ENCODE peak calls at places on chromosomes 1 and 21, in four cellular contexts. W is A549, V is H1, L is HepG2. O is an unnamed sample.
A peak's percentile ranks its signal among the peaks of the same experiment; 100 is the strongest.

GRCh38 chr1:172837816-172838680 is 179.1 kb downstream of the FASLG start:
- DNase-seq in W (no peak), V (no peak), L (no peak), O (no peak)

GRCh38 chr1:206421616-206422355 is 48.5 kb upstream of the IKBKE start:
- DNase-seq in W (no peak), V (no peak), L (no peak), O (no peak)

GRCh38 chr1:30748098-30748698 is 9.4 kb downstream of the LAPTM5 start:
- DNase-seq in W (no peak), V (no peak), L (no peak), O (no peak)

GRCh38 chr1:5312870-5313269 is 658.5 kb downstream of the AJAP1 start:
- DNase-seq in W (no peak), V (no peak), L (no peak), O (no peak)

GRCh38 chr1:245583575-245584330 is 429.0 kb downstream of the KIF26B start:
- DNase-seq in W (no peak), V (no peak), L (no peak), O (no peak)

GRCh38 chr1:69441496-69441895 is 126.2 kb upstream of the LRRC7 start:
- DNase-seq in W (no peak), V (no peak), L (no peak), O (no peak)

GRCh38 chr1:66434096-66434495 is 99.9 kb upstream of the SGIP1 start:
- DNase-seq in W (no peak), V (no peak), L (no peak), O (no peak)

GRCh38 chr1:36922071-36922470 is 112.2 kb downstream of the GRIK3 start:
- DNase-seq in W (no peak), V (peak; percentile 33), L (no peak), O (no peak)

GRCh38 chr1:218284377-218284916 is 646 bp upstream of the RRP15 start:
- DNase-seq in W (no peak), V (no peak), L (no peak), O (no peak)

GRCh38 chr1:53057134-53057533 is 4.9 kb upstream of the PODN start:
- DNase-seq in W (no peak), V (no peak), L (no peak), O (no peak)

GRCh38 chr1:109724933-109725332 is 12.9 kb downstream of the GSTM5 start:
- DNase-seq in W (no peak), V (no peak), L (no peak), O (no peak)

GRCh38 chr1:1001631-1002300 is 1.9 kb upstream of the HES4 start:
- DNase-seq in W (peak; percentile 85), V (peak; percentile 93), L (peak; percentile 62), O (peak; percentile 86)

GRCh38 chr1:54947540-54947939 is 32.9 kb upstream of the TMEM61 start:
- DNase-seq in W (no peak), V (no peak), L (no peak), O (no peak)

GRCh38 chr1:240212552-240212951 is 120.9 kb downstream of the FMN2 start:
- DNase-seq in W (no peak), V (no peak), L (no peak), O (no peak)

GRCh38 chr21:45827881-45828579 is 153.5 kb upstream of the COL6A1 start:
- DNase-seq in W (no peak), V (peak; percentile 31), L (no peak), O (no peak)

GRCh38 chr1:230572121-230573083 is 69.9 kb upstream of the COG2 start:
- DNase-seq in W (no peak), V (no peak), L (peak; percentile 39), O (no peak)

GRCh38 chr1:17729909-17730308 is 25.2 kb upstream of the ACTL8 start:
- DNase-seq in W (no peak), V (no peak), L (no peak), O (no peak)

GRCh38 chr1:228156518-228156875 is 6.8 kb downstream of the GJC2 start:
- DNase-seq in W (no peak), V (no peak), L (no peak), O (no peak)

GRCh38 chr21:33064623-33064996 is 5.3 kb upstream of the OLIG1 start:
- DNase-seq in W (no peak), V (no peak), L (no peak), O (no peak)

GRCh38 chr1:116359060-116359830 is 13.8 kb upstream of the ATP1A1 start:
- DNase-seq in W (no peak), V (no peak), L (no peak), O (no peak)

GRCh38 chr1:11837767-11838348 is 9.7 kb downstream of the NPPA start:
- DNase-seq in W (no peak), V (no peak), L (no peak), O (no peak)

GRCh38 chr1:180415985-180416633 is 86.3 kb downstream of the ACBD6 start:
- DNase-seq in W (peak; percentile 33), V (no peak), L (peak; percentile 28), O (peak; percentile 47)

GRCh38 chr1:201021333-201022177 is 2.0 kb downstream of the KIF21B start:
- DNase-seq in W (no peak), V (no peak), L (no peak), O (no peak)

GRCh38 chr1:35893051-35893879 is 10.3 kb downstream of the AGO1 start:
- DNase-seq in W (no peak), V (no peak), L (no peak), O (no peak)

GRCh38 chr1:181100015-181100905 is 11.8 kb downstream of the IER5 start:
- DNase-seq in W (no peak), V (no peak), L (peak; percentile 28), O (no peak)

GRCh38 chr1:174723815-174724214 is 275.9 kb upstream of the CACYBP start:
- DNase-seq in W (no peak), V (no peak), L (no peak), O (no peak)

GRCh38 chr1:206658981-206659273 is 23.6 kb downstream of the DYRK3 start:
- DNase-seq in W (no peak), V (no peak), L (no peak), O (peak; percentile 42)

GRCh38 chr1:70143052-70143659 is 62.2 kb downstream of the LRRC40 start:
- DNase-seq in W (no peak), V (no peak), L (no peak), O (no peak)

GRCh38 chr1:219292341-219292740 is 118.7 kb downstream of the LYPLAL1 start:
- DNase-seq in W (no peak), V (no peak), L (no peak), O (no peak)

GRCh38 chr1:232766224-232766890 is 38.9 kb upstream of the MAP10 start:
- DNase-seq in W (no peak), V (no peak), L (no peak), O (no peak)

GRCh38 chr1:79859212-79859948 is 852.9 kb upstream of the ADGRL4 start:
- DNase-seq in W (peak; percentile 8), V (no peak), L (no peak), O (no peak)

GRCh38 chr1:57295326-57295725 is 128.5 kb downstream of the DAB1 start:
- DNase-seq in W (no peak), V (no peak), L (no peak), O (no peak)

GRCh38 chr1:246319111-246319510 is 188.0 kb downstream of the SMYD3 start:
- DNase-seq in W (no peak), V (no peak), L (no peak), O (no peak)

GRCh38 chr1:203151362-203152157 is 24.0 kb downstream of the ADORA1 start:
- DNase-seq in W (no peak), V (no peak), L (no peak), O (no peak)

GRCh38 chr1:153678519-153679336 is at the start of gene NPR1:
- DNase-seq in W (peak; percentile 48), V (peak; percentile 60), L (no peak), O (no peak)

DNA sequence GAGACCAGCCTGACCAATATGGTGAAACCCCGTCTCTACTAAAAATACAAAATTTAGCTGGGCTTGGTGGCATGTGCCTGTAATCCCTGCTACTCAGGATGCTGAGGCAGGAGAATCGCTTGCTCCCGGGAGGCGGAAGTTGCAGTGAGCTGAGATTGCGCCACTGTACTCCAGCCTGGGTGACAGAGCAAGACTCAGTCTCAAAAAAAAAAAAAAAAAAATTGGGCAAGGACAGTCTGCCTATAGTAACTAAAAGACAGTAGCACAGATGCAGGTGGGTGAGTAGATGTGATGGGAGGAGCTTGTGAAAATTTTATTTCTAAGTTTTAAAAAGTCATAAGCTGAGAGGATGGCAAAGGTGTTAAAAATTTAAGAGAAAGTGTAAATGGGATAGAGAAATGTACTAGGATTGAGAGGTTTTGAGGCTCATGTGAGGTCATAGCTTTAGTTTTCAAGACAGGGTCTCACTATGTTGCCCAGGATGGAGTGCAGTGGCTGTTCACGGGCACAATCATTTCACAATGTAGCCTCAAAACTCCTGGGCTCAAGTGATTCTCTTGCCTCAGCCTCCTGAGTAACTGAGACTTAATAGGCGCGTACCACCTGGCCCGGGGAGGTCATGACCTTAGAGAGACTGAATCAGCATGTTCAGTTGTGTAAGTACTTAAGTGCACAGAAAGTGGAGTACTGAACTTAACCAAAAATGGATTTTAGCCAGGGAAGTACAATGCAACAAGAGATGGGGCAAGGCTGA is 33.7 kb downstream of the PTP4A2 start:
- DNase-seq in W (no peak), V (no peak), L (peak; percentile 14), O (no peak)
- TF ChIP-seq USF2 in W (no peak), V (no peak), L (no peak), O (no peak)

DNA sequence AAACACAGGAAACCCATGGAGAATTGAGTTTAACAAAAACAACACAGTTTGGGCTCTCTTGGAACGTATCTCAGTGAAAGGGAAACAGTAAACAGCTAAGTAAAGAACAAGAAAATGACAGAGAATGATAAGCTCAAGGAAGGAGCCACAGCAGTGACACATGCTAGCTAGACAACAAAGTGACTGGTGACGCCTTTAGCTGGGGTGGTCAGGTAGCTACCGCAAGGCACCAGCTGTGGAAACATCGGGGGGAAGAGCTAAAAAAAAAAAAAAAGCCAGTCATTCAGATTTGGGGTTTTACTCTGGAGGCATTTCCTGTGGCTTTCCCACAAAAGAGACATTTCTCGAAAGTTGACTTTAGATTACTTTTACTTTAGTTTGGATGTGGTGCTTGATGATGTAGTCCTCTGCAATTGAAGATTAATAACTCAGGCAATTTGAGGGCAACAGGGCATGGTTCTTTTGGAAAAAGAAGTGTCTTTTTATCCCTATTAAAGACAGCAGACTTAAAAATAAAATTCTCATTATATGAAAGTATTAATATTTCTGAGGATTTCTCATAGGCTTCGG is 2.1 kb downstream of the FHAD1 start:
- DNase-seq in W (no peak), V (no peak), L (no peak), O (no peak)
- TF ChIP-seq CHD2 in W (no peak), V (no peak), L (no peak), O (no peak)

GRCh38 chr1:160400646-160401486 is 502 bp downstream of the VANGL2 start:
- DNase-seq in W (no peak), V (peak; percentile 75), L (no peak), O (peak; percentile 42)
- TF ChIP-seq RNF2 in W (no peak), V (no peak), L (no peak), O (no peak)

DNA sequence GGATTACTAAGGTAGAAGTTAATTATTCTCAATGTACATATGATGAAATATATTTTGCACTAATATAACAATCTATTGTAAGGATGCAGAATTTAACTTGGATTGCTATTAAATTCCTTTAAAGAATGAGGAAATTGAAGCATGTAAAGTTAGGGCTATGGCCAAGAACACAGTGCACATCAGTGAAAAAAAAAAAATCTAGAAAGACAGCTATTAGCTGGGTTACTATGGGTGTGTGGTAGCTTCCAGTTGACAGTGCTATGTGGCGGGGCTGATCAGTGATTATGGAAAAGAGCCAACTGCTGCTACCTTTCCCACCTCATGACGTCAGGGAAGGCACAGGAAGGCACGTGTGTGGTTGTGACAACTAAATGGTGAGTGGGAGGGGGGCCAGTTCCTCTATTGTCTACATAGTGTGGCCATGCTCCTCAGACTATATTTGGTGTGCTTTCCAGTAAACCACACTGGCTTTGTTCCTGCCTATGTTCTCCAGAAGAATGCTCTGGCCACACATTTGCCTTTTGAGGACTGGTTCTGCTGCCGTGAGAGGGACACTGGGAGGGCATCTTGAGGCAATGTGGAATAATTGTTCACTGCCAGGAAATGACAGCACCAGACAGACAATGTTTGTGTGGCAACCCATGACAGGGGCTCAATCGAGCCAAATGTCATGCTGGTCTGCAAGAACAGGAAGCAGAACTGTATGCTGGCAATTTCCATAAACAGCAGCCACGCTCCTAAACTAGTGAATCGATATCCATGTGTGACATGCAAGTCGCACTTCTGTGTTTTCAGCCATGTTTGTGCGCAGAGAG is 2.9 kb upstream of the SDE2 start:
- DNase-seq in W (no peak), V (no peak), L (peak; percentile 33), O (peak; percentile 93)
- TF ChIP-seq USF2 in W (no peak), V (no peak), L (no peak), O (no peak)

O was measured in K562.